ENCODE peak calls at places on chromosomes 16 and 17, in nine cellular contexts. V is myocyte; D is H9; H is breast epithelium; B is H1; G is lung microvascular endothelial cell; M is stimulated activated CD8-positive, alpha-beta memory T cell treated with anti-CD3 and anti-CD28 coated beads, Interleukin-2, amount 100 ng/mL, for 1 hour; U is GM23248; T is fibroblast of lung. W is an unnamed sample.

GRCh38 chr17:38870259-38871165 is 654 bp downstream of the LASP1 start:
- DNase-seq in V (peak; percentile 66), D (peak; percentile 74), H (peak; percentile 73), B (no peak), G (peak; percentile 52), M (peak; percentile 52), U (peak; percentile 87), T (peak; percentile 60), W (peak; percentile 90)

GRCh38 chr17:29165800-29166506 is 14.2 kb downstream of the MYO18A start:
- DNase-seq in V (no peak), D (peak; percentile 46), H (no peak), B (no peak), G (no peak), M (no peak), U (no peak), T (no peak), W (no peak)

GRCh38 chr17:17849863-17850373 is 13.1 kb upstream of the SREBF1 start:
- DNase-seq in V (peak; percentile 66), D (peak; percentile 53), H (no peak), B (no peak), G (peak; percentile 52), M (no peak), U (peak; percentile 67), T (peak; percentile 47), W (no peak)

GRCh38 chr17:74873874-74874614 is 1.2 kb upstream of the FDXR start:
- DNase-seq in V (no peak), D (no peak), H (no peak), B (no peak), G (no peak), M (no peak), U (peak; percentile 27), T (no peak), W (no peak)

GRCh38 chr17:37787055-37787720 is 42.3 kb upstream of the HNF1B start:
- DNase-seq in V (no peak), D (no peak), H (no peak), B (no peak), G (peak; percentile 27), M (no peak), U (peak; percentile 39), T (peak; percentile 72), W (no peak)

GRCh38 chr17:18093616-18094408 is 6.1 kb downstream of the DRG2 start:
- DNase-seq in V (peak; percentile 68), D (peak; percentile 63), H (no peak), B (no peak), G (peak; percentile 86), M (no peak), U (peak; percentile 89), T (peak; percentile 72), W (no peak)

GRCh38 chr17:76504117-76504516 is 2.9 kb upstream of the RHBDF2 start:
- DNase-seq in V (no peak), D (peak; percentile 67), H (no peak), B (no peak), G (no peak), M (no peak), U (no peak), T (no peak), W (no peak)

GRCh38 chr17:31148205-31148604 is 53.4 kb downstream of the NF1 start:
- DNase-seq in V (no peak), D (no peak), H (no peak), B (no peak), G (no peak), M (no peak), U (no peak), T (peak; percentile 13), W (no peak)

GRCh38 chr17:75352079-75352569 is 53.4 kb downstream of the GRB2 start:
- DNase-seq in V (no peak), D (peak; percentile 83), H (no peak), B (no peak), G (no peak), M (no peak), U (no peak), T (peak; percentile 44), W (no peak)

GRCh38 chr16:78388920-78389564 is 289.6 kb downstream of the WWOX start:
- DNase-seq in V (no peak), D (no peak), H (no peak), B (no peak), G (no peak), M (no peak), U (no peak), T (no peak), W (no peak)

GRCh38 chr17:48558731-48559608 is 14.1 kb upstream of the HOXB2 start:
- DNase-seq in V (no peak), D (no peak), H (no peak), B (no peak), G (no peak), M (no peak), U (no peak), T (no peak), W (no peak)

GRCh38 chr16:56643080-56643778 is 4.8 kb downstream of the MT1A start:
- DNase-seq in V (peak; percentile 24), D (peak; percentile 79), H (peak; percentile 59), B (no peak), G (peak; percentile 27), M (peak; percentile 56), U (peak; percentile 65), T (peak; percentile 51), W (peak; percentile 75)

GRCh38 chr17:4511199-4511932 is 12.7 kb downstream of the SPNS2 start:
- DNase-seq in V (no peak), D (no peak), H (no peak), B (no peak), G (no peak), M (no peak), U (no peak), T (no peak), W (no peak)

GRCh38 chr17:82114447-82114846 is 16.4 kb upstream of the FASN start:
- DNase-seq in V (no peak), D (no peak), H (no peak), B (no peak), G (no peak), M (no peak), U (no peak), T (no peak), W (no peak)

GRCh38 chr16:84036131-84036530 is 6.5 kb downstream of the SLC38A8 start:
- DNase-seq in V (no peak), D (no peak), H (no peak), B (no peak), G (no peak), M (no peak), U (no peak), T (no peak), W (no peak)

GRCh38 chr16:87464691-87465300 is 28.0 kb downstream of the ZCCHC14 start:
- DNase-seq in V (peak; percentile 89), D (no peak), H (peak; percentile 47), B (no peak), G (peak; percentile 89), M (no peak), U (peak; percentile 98), T (peak; percentile 92), W (peak; percentile 86)

GRCh38 chr16:46629331-46629843 is 8.2 kb upstream of the SHCBP1 start:
- DNase-seq in V (peak; percentile 77), D (peak; percentile 63), H (no peak), B (no peak), G (peak; percentile 41), M (no peak), U (peak; percentile 82), T (peak; percentile 49), W (no peak)

GRCh38 chr16:3012246-3012645 is 477 bp upstream of the CLDN9 start:
- DNase-seq in V (no peak), D (no peak), H (no peak), B (no peak), G (no peak), M (no peak), U (no peak), T (no peak), W (no peak)

GRCh38 chr17:40027614-40028012 is 12.4 kb downstream of the CSF3 start:
- DNase-seq in V (no peak), D (no peak), H (no peak), B (no peak), G (no peak), M (no peak), U (no peak), T (no peak), W (no peak)

GRCh38 chr17:27596571-27597187 is 34.3 kb upstream of the LGALS9 start:
- DNase-seq in V (no peak), D (no peak), H (no peak), B (no peak), G (no peak), M (no peak), U (no peak), T (no peak), W (no peak)

GRCh38 chr17:50904522-50905459 is 38.6 kb upstream of the TOB1 start:
- DNase-seq in V (peak; percentile 61), D (no peak), H (peak; percentile 90), B (no peak), G (no peak), M (no peak), U (peak; percentile 27), T (peak; percentile 45), W (peak; percentile 81)

GRCh38 chr16:71895679-71896385 is 501 bp downstream of the IST1 start:
- DNase-seq in V (peak; percentile 56), D (no peak), H (peak; percentile 29), B (no peak), G (peak; percentile 48), M (no peak), U (peak; percentile 68), T (peak; percentile 51), W (peak; percentile 70)

W was measured in sciatic nerve.